ENCODE peak calls at places on chromosomes 7 and 10, in nine cellular contexts. U is body of pancreas, Q is thyroid gland, G is stomach, F is prostate gland, W is adrenal gland, N is esophagus squamous epithelium, T is heart left ventricle, H is transverse colon. M is an unnamed sample.
A peak's percentile ranks its signal among the peaks of the same experiment; 100 is the strongest.

GRCh38 chr7:129055294-129055816 is 444 bp upstream of the TNPO3 start:
- DNase-seq in T (no peak), N (no peak), U (no peak), G (no peak), H (no peak), F (no peak), W (no peak), Q (no peak), M (no peak)

GRCh38 chr10:30436688-30437038 is 2.7 kb downstream of the MAP3K8 start:
- DNase-seq in U (no peak), N (no peak), Q (no peak), W (no peak), T (no peak), F (no peak), H (no peak), G (no peak), M (no peak)

GRCh38 chr7:116805100-116805544 is 57.3 kb upstream of the CAPZA2 start:
- DNase-seq in T (peak; percentile 40), Q (no peak), G (no peak), N (no peak), U (no peak), W (no peak), H (no peak), F (no peak), M (peak; percentile 85)

GRCh38 chr10:88565072-88565471 is 18.0 kb downstream of the RNLS start:
- DNase-seq in U (no peak), T (no peak), Q (no peak), G (no peak), W (no peak), H (no peak), F (no peak), N (no peak), M (no peak)

GRCh38 chr10:82866424-82867020 is 991.5 kb downstream of the NRG3 start:
- DNase-seq in F (no peak), U (no peak), G (no peak), T (no peak), Q (no peak), W (no peak), H (no peak), N (no peak), M (no peak)

GRCh38 chr7:140121321-140121720 is 55.5 kb downstream of the KDM7A start:
- DNase-seq in U (no peak), Q (peak; percentile 50), F (no peak), H (no peak), G (no peak), N (no peak), T (no peak), W (no peak), M (no peak)

GRCh38 chr10:29386347-29386999 is 97.6 kb downstream of the LYZL1 start:
- DNase-seq in U (no peak), G (no peak), H (no peak), N (no peak), T (no peak), Q (no peak), F (no peak), W (peak; percentile 33), M (no peak)

GRCh38 chr10:31620236-31621151 is 301.5 kb downstream of the ZEB1 start:
- DNase-seq in W (no peak), G (no peak), F (no peak), Q (peak; percentile 38), T (peak; percentile 83), U (no peak), H (peak; percentile 25), N (no peak), M (peak; percentile 80)

GRCh38 chr7:94057955-94058354 is 53.8 kb upstream of the BET1 start:
- DNase-seq in H (no peak), W (no peak), Q (no peak), U (no peak), N (no peak), F (no peak), G (no peak), T (no peak), M (no peak)

GRCh38 chr7:55048221-55048859 is 29.5 kb downstream of the EGFR start:
- DNase-seq in N (no peak), F (peak; percentile 64), U (peak; percentile 38), T (no peak), Q (peak; percentile 41), G (peak; percentile 34), H (no peak), W (peak; percentile 40), M (peak; percentile 67)

GRCh38 chr10:48602401-48603135 is 2.3 kb downstream of the ARHGAP22 start:
- DNase-seq in W (no peak), F (no peak), Q (no peak), N (no peak), G (no peak), T (no peak), U (no peak), H (no peak), M (no peak)

DNA sequence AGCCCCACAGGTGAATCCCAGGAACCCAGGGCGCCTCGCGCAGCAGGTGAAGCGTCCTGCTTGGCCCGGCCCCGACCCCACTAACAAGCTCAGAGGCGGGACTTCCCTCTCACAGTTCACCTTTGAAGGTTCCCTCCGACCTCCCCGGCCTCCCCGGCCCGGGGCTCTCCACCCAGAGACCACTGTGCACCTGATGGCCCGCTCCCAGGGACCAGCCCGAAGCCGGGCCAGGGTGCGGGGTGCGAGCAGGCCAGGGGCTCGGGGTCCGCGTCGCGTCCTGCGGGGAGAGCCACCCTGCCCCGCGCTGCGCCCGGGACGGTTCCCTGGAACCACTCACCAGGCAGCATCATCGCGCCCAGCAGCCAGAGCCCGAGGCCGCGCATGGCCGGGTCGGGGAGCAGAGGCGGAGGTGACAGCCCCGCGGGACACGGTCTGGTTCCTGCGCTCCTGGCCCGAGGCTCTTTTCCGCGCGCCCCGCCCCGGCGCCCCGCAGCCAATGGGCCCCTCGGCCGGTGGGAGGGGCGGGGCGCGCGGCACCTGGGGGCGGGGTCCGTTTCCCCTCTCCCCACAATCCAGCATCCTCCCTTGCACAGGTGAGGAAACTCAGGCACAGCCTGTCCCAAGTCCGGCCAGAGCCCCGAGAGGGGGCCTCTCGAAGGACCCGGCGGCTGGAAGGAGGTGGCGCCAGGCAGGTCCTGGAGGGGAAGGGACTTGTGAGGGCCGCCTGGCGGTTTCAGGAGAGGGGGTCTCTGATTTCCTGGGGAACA is at the start of gene ADAM8:
- DNase-seq in U (no peak), N (no peak), T (no peak), Q (peak; percentile 74), F (no peak), W (no peak), G (peak; percentile 65), H (peak; percentile 63), M (no peak)
- H3K4me3 ChIP-seq in U (no peak within 1 kb of the TSS), N (peak within 1 kb of the TSS; percentile 42), T (no peak within 1 kb of the TSS), Q (no peak within 1 kb of the TSS), F (peak within 1 kb of the TSS; percentile 4), W (no peak within 1 kb of the TSS), G (peak within 1 kb of the TSS; percentile 30), H (peak within 1 kb of the TSS; percentile 7), M (no peak within 1 kb of the TSS)

GRCh38 chr7:155639958-155640520 is 4.4 kb upstream of the RBM33 start:
- DNase-seq in F (no peak), T (no peak), Q (no peak), W (no peak), U (no peak), N (no peak), H (no peak), G (no peak), M (no peak)

GRCh38 chr7:155643804-155644177 is 670 bp upstream of the RBM33 start:
- DNase-seq in T (no peak), N (no peak), U (no peak), W (peak; percentile 34), G (no peak), H (no peak), F (no peak), Q (no peak), M (no peak)

GRCh38 chr7:155638366-155638765 is 6.1 kb upstream of the RBM33 start:
- DNase-seq in T (no peak), F (no peak), Q (no peak), U (no peak), W (no peak), H (no peak), N (no peak), G (no peak), M (no peak)

GRCh38 chr7:155637155-155637554 is 7.3 kb upstream of the RBM33 start:
- DNase-seq in F (no peak), W (no peak), Q (no peak), U (no peak), G (no peak), N (no peak), H (no peak), T (no peak), M (no peak)

GRCh38 chr7:155640629-155641028 is 3.8 kb upstream of the RBM33 start:
- DNase-seq in T (no peak), G (no peak), F (no peak), U (no peak), W (no peak), Q (no peak), H (no peak), N (no peak), M (no peak)
- TF ChIP-seq POLR2A in T (no peak), G (no peak), F (no peak), U (no peak), W (no peak), Q (no peak), H (no peak), N (no peak), M (no peak)

DNA sequence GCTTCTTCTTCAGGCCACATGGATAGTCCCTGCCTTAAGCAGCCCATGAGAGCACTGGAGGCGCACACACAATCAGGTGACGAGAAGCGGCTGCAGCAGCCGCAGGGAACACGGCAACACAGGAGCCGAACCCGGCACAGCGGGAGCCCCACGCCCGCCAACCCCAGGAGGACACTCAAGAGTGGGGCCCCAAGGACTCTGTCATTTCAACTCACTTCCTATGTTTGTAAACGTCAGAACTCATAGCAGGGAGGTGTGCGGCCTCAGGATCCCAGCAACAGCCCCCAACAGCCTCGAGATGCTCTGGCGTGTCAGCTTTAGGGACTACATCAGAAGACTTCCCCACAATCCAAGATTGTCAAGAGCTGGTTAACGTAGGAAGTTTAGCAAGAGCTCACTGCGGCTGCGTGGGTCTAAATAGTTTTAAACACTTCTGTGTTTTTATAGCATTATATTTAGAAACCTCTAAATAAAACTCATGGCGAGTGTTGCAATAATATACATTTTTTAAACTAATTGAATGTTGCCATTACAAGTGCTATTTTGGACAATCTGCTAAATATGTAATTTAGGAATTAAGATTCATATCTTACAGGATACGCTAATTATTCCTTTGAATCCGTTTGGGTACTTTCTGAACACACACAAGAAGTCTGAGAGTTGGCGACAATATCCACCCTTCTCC is 123.4 kb downstream of the MAD1L1 start:
- DNase-seq in U (no peak), H (no peak), Q (no peak), W (no peak), G (no peak), F (no peak), T (no peak), N (no peak), M (no peak)
- H3K4me3 ChIP-seq in U (no peak overlapping the region), H (no peak overlapping the region), Q (no peak overlapping the region), W (no peak overlapping the region), G (no peak overlapping the region), F (no peak overlapping the region), T (no peak overlapping the region), N (no peak overlapping the region), M (no peak overlapping the region)

DNA sequence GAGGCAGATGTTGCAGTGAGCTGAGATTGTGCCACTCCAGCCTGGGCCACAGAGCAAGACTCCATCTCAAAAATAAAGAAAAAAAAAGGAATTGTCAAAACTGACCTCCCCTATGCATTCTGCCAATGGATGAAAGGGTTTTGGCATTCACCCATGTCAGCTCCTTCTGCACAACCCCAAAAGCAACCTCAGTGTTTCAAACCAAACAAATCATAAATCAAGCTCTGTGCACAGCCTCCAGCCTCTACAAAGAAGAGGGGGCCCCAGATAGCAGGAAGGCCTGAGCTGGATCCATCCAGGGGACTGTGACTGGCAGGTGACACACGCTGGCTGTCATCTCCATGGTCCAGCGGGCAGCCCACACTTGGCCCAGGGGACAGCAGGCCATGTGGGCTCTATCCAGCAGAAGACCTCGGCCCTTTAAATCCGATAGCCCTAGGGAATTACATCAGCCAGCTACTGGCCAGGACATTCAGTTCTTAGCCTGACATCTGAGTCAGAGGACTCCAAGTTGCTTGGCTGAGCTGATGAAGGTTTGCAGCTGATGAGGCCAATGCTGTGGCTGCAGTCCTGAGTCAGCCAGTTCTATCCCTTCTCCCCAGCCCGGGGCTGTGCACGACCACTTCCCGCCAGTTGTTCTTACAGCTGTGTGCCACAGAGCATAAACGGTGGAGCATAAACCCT is 52.0 kb upstream of the FIGNL1 start:
- DNase-seq in U (peak; percentile 36), F (no peak), N (no peak), G (no peak), Q (peak; percentile 14), T (peak; percentile 52), W (peak; percentile 87), H (peak; percentile 55), M (peak; percentile 97)
- TF ChIP-seq POLR2A in U (no peak), F (no peak), N (no peak), G (no peak), Q (no peak), T (no peak), W (no peak), H (no peak), M (no peak)

M was measured in gastrocnemius medialis.